ENCODE peak calls at places on chromosomes 12 and 14, in seven cellular contexts. C, S, M, O, T, R and L are unnamed samples.
A peak's percentile ranks its signal among the peaks of the same experiment; 100 is the strongest.

GRCh38 chr12:68804654-68805591 is 3.1 kb upstream of the MDM2 start:
- DNase-seq in C (no peak), S (no peak), M (no peak), O (no peak), T (no peak), R (no peak), L (peak; percentile 69)

GRCh38 chr14:58969951-58970751 is 218.3 kb upstream of the DAAM1 start:
- DNase-seq in C (no peak), S (no peak), M (no peak), O (peak; percentile 17), T (peak; percentile 43), R (no peak), L (peak; percentile 23)

GRCh38 chr12:50222275-50222783 is 55.2 kb upstream of the CERS5 start:
- DNase-seq in C (no peak), S (peak; percentile 26), M (peak; percentile 74), O (peak; percentile 94), T (peak; percentile 57), R (peak; percentile 92), L (no peak)

GRCh38 chr12:28830491-28830890 is 318.6 kb upstream of the FAR2 start:
- DNase-seq in C (no peak), S (no peak), M (no peak), O (no peak), T (peak; percentile 77), R (no peak), L (no peak)

GRCh38 chr12:94863286-94863685 is 140.2 kb downstream of the NDUFA12 start:
- DNase-seq in C (no peak), S (no peak), M (no peak), O (no peak), T (no peak), R (no peak), L (no peak)

GRCh38 chr14:51554339-51554920 is 97.3 kb upstream of the FRMD6 start:
- DNase-seq in C (no peak), S (no peak), M (no peak), O (peak; percentile 99), T (no peak), R (peak; percentile 93), L (no peak)

GRCh38 chr12:101839324-101840283 is 8.8 kb upstream of the GNPTAB start:
- DNase-seq in C (no peak), S (no peak), M (peak; percentile 75), O (peak; percentile 70), T (peak; percentile 62), R (peak; percentile 49), L (no peak)

GRCh38 chr12:2619136-2619535 is 175.6 kb upstream of the FKBP4 start:
- DNase-seq in C (no peak), S (no peak), M (no peak), O (no peak), T (no peak), R (no peak), L (no peak)

GRCh38 chr12:131755305-131756113 is 44.6 kb downstream of the SFSWAP start:
- DNase-seq in C (no peak), S (no peak), M (no peak), O (peak; percentile 9), T (peak; percentile 55), R (no peak), L (no peak)

GRCh38 chr14:54653764-54654469 is 87.0 kb downstream of the SAMD4A start:
- DNase-seq in C (peak; percentile 46), S (peak; percentile 11), M (no peak), O (peak; percentile 92), T (no peak), R (peak; percentile 73), L (no peak)

GRCh38 chr12:108798551-108799221 is 58.7 kb downstream of the SSH1 start:
- DNase-seq in C (no peak), S (no peak), M (no peak), O (peak; percentile 46), T (no peak), R (no peak), L (peak; percentile 45)

GRCh38 chr14:50007123-50007903 is 109.1 kb downstream of the VCPKMT start:
- DNase-seq in C (no peak), S (no peak), M (no peak), O (no peak), T (no peak), R (no peak), L (no peak)

GRCh38 chr14:43687866-43688265 is 819.2 kb downstream of the FSCB start:
- DNase-seq in C (no peak), S (no peak), M (no peak), O (no peak), T (no peak), R (no peak), L (no peak)

GRCh38 chr14:93970967-93971634 is 5.3 kb downstream of the ASB2 start:
- DNase-seq in C (no peak), S (no peak), M (no peak), O (no peak), T (no peak), R (no peak), L (no peak)

GRCh38 chr12:102429211-102429610 is 51.2 kb downstream of the IGF1 start:
- DNase-seq in C (no peak), S (no peak), M (no peak), O (no peak), T (no peak), R (no peak), L (no peak)

GRCh38 chr14:101123639-101124525 is 220.4 kb upstream of the RTL1 start:
- DNase-seq in C (no peak), S (no peak), M (peak; percentile 48), O (no peak), T (no peak), R (no peak), L (no peak)

GRCh38 chr14:20578325-20578724 is 9.5 kb downstream of the RNASE11 start:
- DNase-seq in C (no peak), S (no peak), M (no peak), O (no peak), T (peak; percentile 82), R (no peak), L (no peak)

GRCh38 chr12:74468401-74468800 is 69.2 kb upstream of the ATXN7L3B start:
- DNase-seq in C (no peak), S (no peak), M (no peak), O (no peak), T (no peak), R (no peak), L (no peak)